ENCODE peak calls at places on chromosomes 1 and 21, in six cellular contexts. S is activated CD8-positive, alpha-beta T cell treated with anti-CD3 and anti-CD28 coated beads for 36 hours; A is K562; R is B cell; O is brain microvascular endothelial cell; K is stomach. Y is an unnamed sample.
A peak's percentile ranks its signal among the peaks of the same experiment; 100 is the strongest.

GRCh38 chr1:61079276-61079897 is 3.0 kb upstream of the NFIA start:
- DNase-seq in S (no peak), A (peak; percentile 71), R (no peak), O (no peak), K (no peak), Y (no peak)

GRCh38 chr1:66335859-66336640 is 197.9 kb upstream of the SGIP1 start:
- DNase-seq in S (peak; percentile 89), A (no peak), R (peak; percentile 87), O (peak; percentile 85), K (peak; percentile 63), Y (peak; percentile 64)

GRCh38 chr1:107477233-107477632 is 336.4 kb downstream of the NTNG1 start:
- DNase-seq in S (peak; percentile 27), A (peak; percentile 27), R (no peak), O (no peak), K (no peak), Y (peak; percentile 23)

GRCh38 chr1:70204578-70204977 is 801 bp downstream of the LRRC40 start:
- DNase-seq in S (no peak), A (peak; percentile 33), R (no peak), O (no peak), K (no peak), Y (no peak)

GRCh38 chr1:155776414-155776813 is 80.6 kb downstream of the GON4L start:
- DNase-seq in S (peak; percentile 19), A (peak; percentile 40), R (no peak), O (no peak), K (no peak), Y (no peak)

GRCh38 chr1:161091796-161092507 is 2.6 kb upstream of the NECTIN4 start:
- DNase-seq in S (no peak), A (no peak), R (no peak), O (no peak), K (no peak), Y (no peak)

GRCh38 chr1:39680751-39681150 is 8.8 kb upstream of the NT5C1A start:
- DNase-seq in S (no peak), A (no peak), R (no peak), O (no peak), K (no peak), Y (no peak)

GRCh38 chr1:207848234-207848633 is 62.7 kb downstream of the CD34 start:
- DNase-seq in S (peak; percentile 79), A (peak; percentile 54), R (peak; percentile 23), O (peak; percentile 79), K (peak; percentile 73), Y (no peak)

GRCh38 chr1:202831906-202832305 is 21.2 kb downstream of the PCAT6 start:
- DNase-seq in S (no peak), A (no peak), R (no peak), O (no peak), K (no peak), Y (no peak)

GRCh38 chr1:234458352-234459027 is 20.5 kb downstream of the TARBP1 start:
- DNase-seq in S (no peak), A (no peak), R (no peak), O (no peak), K (no peak), Y (no peak)

GRCh38 chr1:118116401-118116800 is 68.6 kb downstream of the SPAG17 start:
- DNase-seq in S (no peak), A (no peak), R (no peak), O (no peak), K (no peak), Y (no peak)

GRCh38 chr1:41758904-41759548 is 159.7 kb downstream of the HIVEP3 start:
- DNase-seq in S (no peak), A (no peak), R (no peak), O (peak; percentile 71), K (no peak), Y (no peak)

GRCh38 chr1:150557065-150557600 is 7.9 kb downstream of the ADAMTSL4 start:
- DNase-seq in S (no peak), A (no peak), R (no peak), O (no peak), K (no peak), Y (no peak)

GRCh38 chr1:38154089-38154470 is 107.5 kb upstream of the POU3F1 start:
- DNase-seq in S (no peak), A (no peak), R (no peak), O (no peak), K (no peak), Y (no peak)

GRCh38 chr1:201505505-201505893 is 1.4 kb downstream of the CSRP1 start:
- DNase-seq in S (no peak), A (no peak), R (no peak), O (peak; percentile 66), K (no peak), Y (no peak)

GRCh38 chr1:201508809-201509208 is 1.9 kb upstream of the CSRP1 start:
- DNase-seq in S (no peak), A (no peak), R (no peak), O (no peak), K (no peak), Y (no peak)

GRCh38 chr1:201506092-201506491 is 831 bp downstream of the CSRP1 start:
- DNase-seq in S (no peak), A (no peak), R (no peak), O (no peak), K (no peak), Y (no peak)

GRCh38 chr1:201504799-201505504 is 2.0 kb downstream of the CSRP1 start:
- DNase-seq in S (no peak), A (no peak), R (no peak), O (no peak), K (no peak), Y (no peak)

GRCh38 chr1:201506573-201507567 is at the start of gene CSRP1:
- DNase-seq in S (peak; percentile 89), A (peak; percentile 80), R (peak; percentile 88), O (peak; percentile 79), K (peak; percentile 90), Y (peak; percentile 96)
- TF ChIP-seq CTCF in S (no peak), A (no peak), R (peak; percentile 3), O (no peak), K (peak; percentile 6), Y (peak; percentile 2)

DNA sequence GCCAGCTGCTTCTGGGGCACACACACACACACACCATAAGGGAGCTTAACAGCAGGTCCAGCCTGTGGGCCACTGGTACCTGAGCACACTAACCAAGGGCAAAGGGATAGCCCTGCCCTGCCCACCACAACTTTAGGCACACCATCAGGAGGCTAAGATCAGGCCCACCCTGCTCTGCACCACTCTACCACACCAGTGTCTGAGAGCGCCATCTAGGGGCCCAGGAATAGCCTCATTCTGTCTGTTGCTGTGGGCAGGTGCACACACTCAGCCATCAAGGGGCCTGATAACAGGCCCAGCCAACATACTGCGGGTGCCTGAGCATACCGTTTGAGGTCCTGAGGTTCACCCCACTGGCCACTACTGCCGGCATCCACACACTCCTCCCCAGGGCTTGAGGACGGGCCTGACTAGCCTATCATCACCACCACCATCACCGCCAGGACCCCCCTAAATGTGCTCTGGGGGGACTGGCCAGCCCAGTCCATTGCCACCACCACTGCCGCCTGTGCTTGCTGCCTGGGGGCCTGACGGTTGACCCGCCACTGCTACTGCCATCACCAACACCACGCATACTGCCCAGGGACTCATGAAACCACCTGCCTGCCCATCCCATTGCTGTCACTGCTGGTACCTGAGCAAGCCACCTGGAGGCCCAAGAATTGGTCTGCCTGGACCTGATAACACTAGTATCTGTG is 31.3 kb downstream of the NSL1 start:
- DNase-seq in S (peak; percentile 76), A (peak; percentile 64), R (peak; percentile 34), O (no peak), K (no peak), Y (peak; percentile 56)
- TF ChIP-seq CTCF in S (peak; percentile 62), A (peak; percentile 51), R (peak; percentile 30), O (peak; percentile 64), K (no peak), Y (peak; percentile 41)

GRCh38 chr1:225462429-225462713 is 34.5 kb upstream of the LBR start:
- DNase-seq in S (no peak), A (no peak), R (no peak), O (no peak), K (no peak), Y (no peak)

GRCh38 chr1:225460737-225461532 is 33.1 kb upstream of the LBR start:
- DNase-seq in S (peak; percentile 83), A (no peak), R (no peak), O (no peak), K (no peak), Y (no peak)

GRCh38 chr1:225461533-225462428 is 33.9 kb upstream of the LBR start:
- DNase-seq in S (no peak), A (no peak), R (no peak), O (no peak), K (no peak), Y (no peak)

GRCh38 chr1:225458222-225458631 is 30.4 kb upstream of the LBR start:
- DNase-seq in S (no peak), A (no peak), R (no peak), O (peak; percentile 66), K (no peak), Y (no peak)

DNA sequence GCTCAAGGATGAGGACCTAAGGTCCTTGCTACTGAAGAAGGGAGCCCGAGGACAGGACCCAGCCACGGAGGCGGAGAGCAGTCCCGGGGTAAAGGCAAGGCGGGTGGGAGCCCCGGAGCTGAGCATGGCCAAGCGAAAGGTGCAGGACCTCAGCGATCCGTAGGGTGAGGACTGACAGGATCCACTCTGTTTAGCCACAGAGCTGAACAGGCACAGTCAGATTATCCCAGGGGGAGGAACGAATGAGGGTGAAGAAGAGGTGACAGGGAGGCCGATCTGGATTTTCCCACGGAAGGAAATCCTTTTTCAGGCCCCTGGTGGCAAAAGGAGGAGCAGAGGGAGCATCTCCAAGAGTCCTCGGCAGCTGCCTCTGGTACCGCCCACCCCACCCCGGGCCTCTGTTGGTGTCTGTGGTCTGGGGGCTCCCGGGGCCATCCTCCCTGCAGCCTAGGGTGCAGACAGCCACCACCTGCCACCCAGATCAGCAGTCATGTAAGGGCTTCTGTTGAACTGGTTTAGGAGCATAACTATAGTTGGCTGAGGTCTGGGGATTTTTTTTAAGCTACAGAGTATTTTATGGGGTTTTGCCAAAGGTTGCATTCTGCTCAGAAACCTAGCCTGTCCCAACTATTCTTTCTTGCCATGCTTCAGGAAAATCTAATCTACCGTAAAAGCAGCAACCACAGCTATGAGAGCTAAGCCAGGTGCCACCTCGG is 32.3 kb upstream of the LBR start:
- DNase-seq in S (peak; percentile 44), A (no peak), R (no peak), O (no peak), K (no peak), Y (no peak)
- TF ChIP-seq CTCF in S (no peak), A (peak; percentile 7), R (no peak), O (peak; percentile 34), K (no peak), Y (no peak)

GRCh38 chr21:15687208-15687607 is 42.6 kb upstream of the USP25 start:
- DNase-seq in S (no peak), A (no peak), R (no peak), O (peak; percentile 77), K (no peak), Y (no peak)

GRCh38 chr21:15682977-15683376 is 46.8 kb upstream of the USP25 start:
- DNase-seq in S (no peak), A (no peak), R (no peak), O (no peak), K (no peak), Y (no peak)

GRCh38 chr21:15688016-15688415 is 41.8 kb upstream of the USP25 start:
- DNase-seq in S (no peak), A (no peak), R (no peak), O (peak; percentile 35), K (no peak), Y (no peak)

GRCh38 chr21:15688809-15689208 is 41.0 kb upstream of the USP25 start:
- DNase-seq in S (no peak), A (no peak), R (no peak), O (no peak), K (no peak), Y (no peak)

DNA sequence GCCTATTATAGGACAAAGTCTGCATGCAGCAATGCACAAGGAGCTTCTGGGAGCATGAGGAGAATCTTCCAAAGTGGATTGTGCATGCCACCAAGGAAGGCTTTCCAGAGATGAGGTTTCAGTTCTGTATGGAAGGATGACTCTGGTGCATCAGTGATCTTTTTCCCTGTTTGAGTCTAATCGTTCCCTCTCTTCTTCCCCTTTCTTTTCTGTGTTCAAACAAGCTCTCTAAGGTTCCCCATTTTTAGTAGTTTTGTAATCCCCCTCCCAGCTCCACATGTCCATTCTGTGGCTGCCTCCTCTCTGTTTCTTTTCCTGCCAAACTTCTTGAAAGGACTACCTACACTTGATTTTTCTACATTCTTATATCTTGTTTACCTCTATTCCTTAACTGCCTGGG is 43.3 kb upstream of the USP25 start:
- DNase-seq in S (no peak), A (no peak), R (no peak), O (no peak), K (no peak), Y (no peak)
- TF ChIP-seq CTCF in S (no peak), A (no peak), R (no peak), O (no peak), K (no peak), Y (no peak)